ENCODE peak calls at places on chromosomes 6 and 20, in five cellular contexts. H is activated naive CD4-positive, alpha-beta T cell treated with anti-CD3 and anti-CD28 coated beads, Interleukin-2, amount 50 U/mL, for 72 hours; O is choroid plexus epithelial cell; U is GM20000; E is uterus. I is an unnamed sample.

GRCh38 chr6:44009425-44010321 is 117.6 kb downstream of the MRPL14 start:
- DNase-seq in O (no peak), E (peak), U (no peak), H (no peak), I (no peak)

GRCh38 chr6:44512868-44513641 is 125.5 kb downstream of the CDC5L start:
- DNase-seq in O (no peak), U (no peak), H (no peak), E (no peak), I (no peak)

GRCh38 chr6:167410510-167410909 is 85.6 kb downstream of the TTLL2 start:
- DNase-seq in E (no peak), U (no peak), O (no peak), H (no peak), I (no peak)

GRCh38 chr6:49978332-49979226 is 9.2 kb upstream of the DEFB113 start:
- DNase-seq in O (no peak), E (no peak), U (peak), H (no peak), I (no peak)

GRCh38 chr20:16587066-16587465 is 13.8 kb upstream of the KIF16B start:
- DNase-seq in E (no peak), H (no peak), O (no peak), U (no peak), I (no peak)

GRCh38 chr6:157650261-157650640 is 172.8 kb upstream of the SNX9 start:
- DNase-seq in H (no peak), E (peak), U (no peak), O (peak), I (no peak)

GRCh38 chr20:43492101-43492500 is 15.4 kb upstream of the L3MBTL1 start:
- DNase-seq in E (no peak), O (no peak), U (peak), H (no peak), I (peak)

GRCh38 chr20:32158943-32159660 is 48.4 kb downstream of the PLAGL2 start:
- DNase-seq in H (no peak), O (no peak), U (no peak), E (no peak), I (no peak)

GRCh38 chr20:38874460-38875169 is 51.6 kb upstream of the FAM83D start:
- DNase-seq in O (no peak), U (no peak), H (no peak), E (no peak), I (no peak)

GRCh38 chr6:132063738-132064137 is 112.6 kb upstream of the CCN2 start:
- DNase-seq in U (no peak), E (no peak), H (no peak), O (peak), I (no peak)

GRCh38 chr6:112216699-112217551 is 37.4 kb downstream of the LAMA4 start:
- DNase-seq in O (peak), U (no peak), H (no peak), E (no peak), I (no peak)

GRCh38 chr6:39143238-39143930 is 28.4 kb upstream of the SAYSD1 start:
- DNase-seq in U (no peak), O (peak), E (no peak), H (no peak), I (no peak)

I was measured in GM12878.